ENCODE peak calls at places on chromosomes 16 and 17, in four cellular contexts. A is amniotic epithelial cell, X is nucleus accumbens, M is nephron progenitor cell. G is an unnamed sample.

GRCh38 chr17:1414634-1415033 is 14.6 kb upstream of the YWHAE start:
- DNase-seq in M (no peak), X (no peak), A (no peak), G (no peak)

GRCh38 chr17:51050291-51051033 is 70.2 kb downstream of the SPAG9 start:
- DNase-seq in M (no peak), A (no peak), X (no peak), G (no peak)

GRCh38 chr16:31409433-31409832 is 16.3 kb downstream of the ITGAD start:
- DNase-seq in X (no peak), A (peak), M (no peak), G (no peak)

GRCh38 chr16:2331932-2332267 is 8.6 kb downstream of the ABCA3 start:
- DNase-seq in M (no peak), A (no peak), X (no peak), G (no peak)

GRCh38 chr17:59845595-59846390 is 47.0 kb downstream of the TUBD1 start:
- DNase-seq in M (no peak), X (no peak), A (peak), G (peak)

GRCh38 chr16:55622930-55623561 is 32.7 kb upstream of the SLC6A2 start:
- DNase-seq in A (no peak), M (peak), X (no peak), G (peak)

GRCh38 chr17:35291802-35292201 is 48.9 kb downstream of the SLFN5 start:
- DNase-seq in A (peak), X (no peak), M (no peak), G (no peak)

GRCh38 chr16:73056911-73057310 is 9.0 kb upstream of the ZFHX3 start:
- DNase-seq in X (no peak), M (no peak), A (no peak), G (no peak)

GRCh38 chr17:81582341-81582740 is 30.2 kb upstream of the FAAP100 start:
- DNase-seq in M (no peak), A (peak), X (no peak), G (no peak)

GRCh38 chr17:41689497-41690299 is 1.0 kb downstream of the EIF1 start:
- DNase-seq in X (no peak), A (peak), M (peak), G (peak)

GRCh38 chr17:81371910-81372760 is 23.1 kb upstream of the BAHCC1 start:
- DNase-seq in M (peak), X (no peak), A (peak), G (peak)

GRCh38 chr17:80294210-80294609 is 33.6 kb downstream of the RNF213 start:
- DNase-seq in X (no peak), A (no peak), M (no peak), G (no peak)

GRCh38 chr17:42325026-42325425 is 36.7 kb downstream of the STAT5A start:
- DNase-seq in M (no peak), X (no peak), A (peak), G (no peak)

GRCh38 chr17:4304417-4305027 is 40.7 kb upstream of the ANKFY1 start:
- DNase-seq in X (peak), M (peak), A (peak), G (peak)

GRCh38 chr16:85462405-85463227 is 150.5 kb upstream of the GSE1 start:
- DNase-seq in A (peak), X (no peak), M (peak), G (peak)

GRCh38 chr17:6471531-6472465 is 27.5 kb downstream of the PIMREG start:
- DNase-seq in X (no peak), M (no peak), A (peak), G (no peak)

GRCh38 chr16:13419589-13419988 is 500.4 kb upstream of the ERCC4 start:
- DNase-seq in A (no peak), M (no peak), X (no peak), G (no peak)

GRCh38 chr16:57634171-57634570 is 5.7 kb downstream of the ADGRG1 start:
- DNase-seq in X (no peak), A (no peak), M (no peak), G (no peak)

GRCh38 chr17:75684249-75684648 is 17.1 kb downstream of the SAP30BP start:
- DNase-seq in A (peak), M (no peak), X (no peak), G (no peak)

GRCh38 chr16:9845661-9846361 is 336.4 kb downstream of the GRIN2A start:
- DNase-seq in X (no peak), A (peak), M (no peak), G (no peak)

GRCh38 chr17:76074390-76075363 is at the start of gene GALR2:
- DNase-seq in A (no peak), M (peak), X (no peak), G (no peak)

GRCh38 chr16:351804-352520 is 561 bp downstream of the AXIN1 start:
- DNase-seq in X (no peak), A (no peak), M (peak), G (no peak)

GRCh38 chr17:28225271-28225670 is 93.7 kb upstream of the TMEM97 start:
- DNase-seq in A (no peak), X (no peak), M (no peak), G (peak)

GRCh38 chr16:70396209-70396904 is 42.5 kb downstream of the ST3GAL2 start:
- DNase-seq in A (peak), M (no peak), X (no peak), G (peak)

GRCh38 chr17:76714822-76715461 is 4.2 kb upstream of the MXRA7 start:
- DNase-seq in M (peak), X (peak), A (no peak), G (peak)

GRCh38 chr16:63749256-63749655 is 1372.6 kb downstream of the CDH11 start:
- DNase-seq in X (no peak), A (no peak), M (no peak), G (no peak)

GRCh38 chr17:20173091-20173490 is 163.9 kb downstream of the SPECC1 start:
- DNase-seq in X (no peak), M (no peak), A (peak), G (no peak)

GRCh38 chr16:72705806-72706205 is 342.1 kb downstream of the ZFHX3 start:
- DNase-seq in A (no peak), M (no peak), X (no peak), G (no peak)

GRCh38 chr16:53915452-53916160 is 211.7 kb downstream of the FTO start:
- DNase-seq in M (no peak), X (no peak), A (peak), G (no peak)

GRCh38 chr17:79252886-79253285 is 178.3 kb downstream of the ENGASE start:
- DNase-seq in A (no peak), M (no peak), X (no peak), G (no peak)

GRCh38 chr17:78716292-78716691 is 65.8 kb downstream of the CYTH1 start:
- DNase-seq in A (no peak), M (no peak), X (no peak), G (no peak)

GRCh38 chr16:65480276-65480675 is 358.4 kb upstream of the CDH11 start:
- DNase-seq in A (no peak), M (peak), X (no peak), G (peak)

GRCh38 chr17:62966426-62967110 is 533 bp downstream of the TANC2 start:
- DNase-seq in M (peak), A (peak), X (peak), G (peak)

GRCh38 chr16:24359490-24359889 is 103.4 kb downstream of the CACNG3 start:
- DNase-seq in A (no peak), X (no peak), M (no peak), G (no peak)

GRCh38 chr17:40190197-40191021 is 13.1 kb downstream of the RAPGEFL1 start:
- DNase-seq in X (no peak), M (peak), A (no peak), G (peak)

GRCh38 chr16:67565470-67566100 is 3.3 kb downstream of the CTCF start:
- DNase-seq in A (no peak), X (no peak), M (no peak), G (no peak)

GRCh38 chr17:75093543-75094158 is 5.9 kb downstream of the SLC16A5 start:
- DNase-seq in A (peak), X (no peak), M (no peak), G (no peak)

G was measured in WERI-Rb-1.